ENCODE peak calls at places on chromosomes 13 and 19, in eight cellular contexts. V is NCI-H1105; S is fibroblast of lung; N is stimulated activated CD8-positive, alpha-beta memory T cell treated with anti-CD3 and anti-CD28 coated beads, Interleukin-15, amount 100 ng/mL, for 1 hour; D is KBM-7; C is iPS DF 6.9; Y is aorta; Z is NCI-H2081. M is an unnamed sample.

GRCh38 chr13:32409561-32410440 is 18.1 kb downstream of the N4BP2L1 start:
- DNase-seq in V (no peak), S (peak), N (no peak), D (no peak), C (no peak), Y (peak), Z (no peak), M (no peak)

GRCh38 chr19:54576411-54576976 is 2.9 kb downstream of the LILRA2 start:
- DNase-seq in V (no peak), S (no peak), N (no peak), D (no peak), C (no peak), Y (no peak), Z (no peak), M (no peak)

GRCh38 chr19:27776020-27776419 is 1436.9 kb downstream of the UQCRFS1 start:
- DNase-seq in V (no peak), S (peak), N (no peak), D (peak), C (no peak), Y (no peak), Z (no peak), M (no peak)

GRCh38 chr19:6482343-6482686 is 728 bp upstream of the DENND1C start:
- DNase-seq in V (no peak), S (no peak), N (no peak), D (no peak), C (no peak), Y (no peak), Z (no peak), M (no peak)

GRCh38 chr13:44969858-44970484 is 19.3 kb downstream of the NUFIP1 start:
- DNase-seq in V (peak), S (peak), N (no peak), D (peak), C (no peak), Y (no peak), Z (peak), M (peak)

GRCh38 chr13:83121904-83122303 is 760.4 kb downstream of the SLITRK1 start:
- DNase-seq in V (no peak), S (peak), N (no peak), D (no peak), C (no peak), Y (no peak), Z (no peak), M (peak)

GRCh38 chr13:114113961-114114360 is 18.5 kb downstream of the RASA3 start:
- DNase-seq in V (no peak), S (no peak), N (no peak), D (no peak), C (no peak), Y (peak), Z (no peak), M (no peak)

GRCh38 chr19:38233740-38234251 is 9.8 kb upstream of the DPF1 start:
- DNase-seq in V (peak), S (peak), N (peak), D (peak), C (no peak), Y (peak), Z (peak), M (peak)

GRCh38 chr19:53965091-53965490 is 2.4 kb downstream of the CACNG8 start:
- DNase-seq in V (no peak), S (no peak), N (no peak), D (peak), C (no peak), Y (no peak), Z (no peak), M (no peak)

GRCh38 chr13:112254061-112254818 is 121.9 kb upstream of the SPACA7 start:
- DNase-seq in V (no peak), S (no peak), N (no peak), D (no peak), C (no peak), Y (no peak), Z (no peak), M (no peak)

GRCh38 chr19:29211562-29212416 is 1.2 kb downstream of the UQCRFS1 start:
- DNase-seq in V (no peak), S (peak), N (no peak), D (no peak), C (no peak), Y (no peak), Z (no peak), M (no peak)

GRCh38 chr19:33229962-33230361 is 4.3 kb upstream of the SLC7A10 start:
- DNase-seq in V (no peak), S (no peak), N (no peak), D (no peak), C (no peak), Y (no peak), Z (no peak), M (no peak)

GRCh38 chr13:25463496-25463895 is 91.7 kb downstream of the ATP8A2 start:
- DNase-seq in V (no peak), S (peak), N (no peak), D (no peak), C (no peak), Y (no peak), Z (no peak), M (no peak)

GRCh38 chr19:43638214-43638990 is 1.2 kb downstream of the CADM4 start:
- DNase-seq in V (no peak), S (no peak), N (no peak), D (no peak), C (no peak), Y (no peak), Z (no peak), M (no peak)

GRCh38 chr13:32135655-32136054 is 104.1 kb downstream of the FRY start:
- DNase-seq in V (no peak), S (peak), N (no peak), D (no peak), C (no peak), Y (no peak), Z (no peak), M (no peak)

GRCh38 chr19:38655148-38655824 is 7.8 kb downstream of the ACTN4 start:
- DNase-seq in V (no peak), S (peak), N (no peak), D (peak), C (no peak), Y (no peak), Z (no peak), M (no peak)

GRCh38 chr19:7263521-7263920 is 30.7 kb downstream of the INSR start:
- DNase-seq in V (no peak), S (no peak), N (no peak), D (no peak), C (no peak), Y (no peak), Z (no peak), M (no peak)

GRCh38 chr19:38684078-38684861 is 36.8 kb downstream of the ACTN4 start:
- DNase-seq in V (no peak), S (peak), N (no peak), D (no peak), C (no peak), Y (peak), Z (no peak), M (no peak)

M was measured in NCI-H345.